ENCODE peak calls at places on chromosomes 4 and X, in nine cellular contexts. S is stomach, O is testis, I is ovary, X is adrenal gland, F is Peyer's patch, D is uterus, G is endothelial cell of umbilical vein, Y is heart left ventricle. T is an unnamed sample.

GRCh38 chr4:8601556-8601955 is 9.0 kb downstream of the CPZ start:
- DNase-seq in Y (no peak), F (no peak), D (no peak), G (no peak), I (no peak), X (no peak), S (no peak), O (no peak), T (no peak)

GRCh38 chrX:119095936-119096335 is 23.1 kb downstream of the CT47C1 start:
- DNase-seq in X (no peak), Y (no peak), F (no peak), I (no peak), D (no peak), O (no peak), S (no peak), G (no peak), T (no peak)

GRCh38 chr4:25953740-25954139 is 39.7 kb downstream of the SMIM20 start:
- DNase-seq in I (no peak), O (no peak), G (no peak), S (peak; percentile 27), Y (no peak), X (no peak), F (no peak), D (no peak), T (no peak)

GRCh38 chr4:59180161-59180560 is 2020.0 kb upstream of the ADGRL3 start:
- DNase-seq in Y (no peak), I (no peak), O (no peak), G (no peak), S (no peak), D (no peak), X (no peak), F (no peak), T (no peak)

GRCh38 chrX:386239-386767 is 404 bp downstream of the PPP2R3B start:
- DNase-seq in I (no peak), O (no peak), X (no peak), S (no peak), Y (no peak), F (no peak), G (no peak), D (no peak), T (no peak)

GRCh38 chr4:189092596-189092995 is 848.1 kb upstream of the FRG1 start:
- DNase-seq in I (no peak), D (no peak), Y (no peak), X (no peak), S (no peak), G (no peak), O (no peak), F (no peak), T (no peak)

GRCh38 chrX:1885116-1885515 is 270.3 kb downstream of the ASMT start:
- DNase-seq in D (no peak), S (no peak), O (no peak), F (no peak), Y (no peak), X (no peak), I (no peak), G (no peak), T (no peak)

GRCh38 chrX:155505296-155505695 is 46.9 kb upstream of the F8A3 start:
- DNase-seq in X (no peak), F (no peak), Y (no peak), D (no peak), I (no peak), G (no peak), S (no peak), O (no peak), T (no peak)

GRCh38 chrX:110432831-110433230 is 74.2 kb downstream of the RTL9 start:
- DNase-seq in D (no peak), G (no peak), Y (no peak), X (no peak), O (no peak), I (no peak), F (no peak), S (no peak), T (no peak)

GRCh38 chr4:175651701-175652100 is 160.4 kb downstream of the GPM6A start:
- DNase-seq in X (no peak), I (no peak), G (no peak), F (no peak), Y (no peak), S (no peak), D (no peak), O (no peak), T (no peak)

GRCh38 chr4:27278615-27279014 is 418.0 kb downstream of the STIM2 start:
- DNase-seq in S (no peak), X (peak; percentile 4), I (no peak), F (no peak), D (no peak), G (no peak), O (peak; percentile 17), Y (no peak), T (no peak)

GRCh38 chr4:128979934-128980333 is 113.4 kb downstream of the SCLT1 start:
- DNase-seq in F (no peak), X (peak; percentile 43), S (no peak), D (no peak), O (no peak), G (peak; percentile 72), I (no peak), Y (no peak), T (no peak)

DNA sequence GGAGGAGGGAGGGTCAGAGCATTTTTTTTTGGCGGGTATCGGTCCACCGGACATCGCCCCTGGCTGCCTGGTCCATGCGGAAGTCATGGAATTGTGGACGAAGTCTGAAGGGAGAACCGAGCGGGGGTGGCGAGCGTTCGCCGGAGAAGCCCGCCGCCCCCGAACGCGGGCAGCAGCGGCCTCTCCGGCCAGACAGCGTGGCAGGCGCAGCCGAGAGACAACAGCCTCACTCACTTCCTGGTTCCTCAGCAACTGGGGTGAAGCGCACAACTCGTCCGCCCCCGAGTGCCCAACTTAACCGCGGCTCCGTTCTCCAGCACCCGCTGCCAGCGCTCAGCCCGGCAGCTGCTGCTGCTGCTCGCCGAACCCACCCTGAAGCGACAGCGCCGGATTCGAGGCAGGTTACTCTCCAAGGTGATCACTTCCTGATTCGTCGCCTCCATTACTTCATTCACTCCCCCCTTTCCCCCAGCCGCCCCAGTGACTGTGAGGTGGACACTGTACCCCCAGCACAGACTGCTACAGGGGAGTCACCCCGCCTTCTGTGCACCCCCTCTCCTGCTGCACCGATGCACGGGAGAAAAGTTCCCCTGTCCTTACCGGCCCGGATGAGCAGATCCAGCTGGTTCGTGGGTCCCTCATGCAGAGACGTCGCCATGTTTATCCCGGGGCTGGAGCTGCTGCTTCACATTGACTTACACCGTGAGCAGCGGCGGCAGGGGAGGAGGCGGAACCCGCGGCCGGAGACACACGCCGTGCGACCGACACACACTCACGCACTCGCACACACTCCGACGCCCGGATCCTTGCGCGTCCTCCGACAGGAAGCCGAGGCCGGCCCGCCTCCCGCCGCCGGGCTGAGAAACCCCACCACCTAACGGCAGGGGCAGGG is 68.2 kb downstream of the NOCT start:
- DNase-seq in I (peak; percentile 83), X (peak; percentile 90), S (peak; percentile 90), D (peak; percentile 87), Y (peak; percentile 94), G (peak; percentile 91), F (peak; percentile 85), O (peak; percentile 95), T (peak; percentile 48)
- TF ChIP-seq POLR2A in I (no peak), X (peak; percentile 86), S (no peak), D (no peak), Y (peak; percentile 30), G (peak; percentile 36), F (peak; percentile 61), O (no peak), T (peak; percentile 81)

GRCh38 chr4:94453534-94453963 is 1.8 kb downstream of the PDLIM5 start:
- DNase-seq in G (peak; percentile 46), X (no peak), Y (no peak), O (no peak), F (no peak), D (no peak), I (no peak), S (no peak), T (no peak)

GRCh38 chr4:94454405-94454804 is 2.7 kb downstream of the PDLIM5 start:
- DNase-seq in D (no peak), G (peak; percentile 62), O (no peak), I (no peak), X (no peak), Y (no peak), F (no peak), S (no peak), T (no peak)

GRCh38 chr4:94451051-94451404 is 714 bp upstream of the PDLIM5 start:
- DNase-seq in G (no peak), O (no peak), S (no peak), X (no peak), F (no peak), D (no peak), I (no peak), Y (no peak), T (no peak)

GRCh38 chr4:94452476-94453300 is 946 bp downstream of the PDLIM5 start:
- DNase-seq in X (peak; percentile 90), F (peak; percentile 48), I (peak; percentile 79), Y (peak; percentile 92), D (peak; percentile 91), O (peak; percentile 86), G (peak; percentile 80), S (peak; percentile 83), T (no peak)

GRCh38 chr4:94451669-94452475 is at the start of gene PDLIM5:
- DNase-seq in S (peak; percentile 93), G (peak; percentile 93), D (peak; percentile 90), F (peak; percentile 91), I (peak; percentile 90), Y (peak; percentile 96), O (peak; percentile 94), X (peak; percentile 93), T (peak; percentile 78)
- TF ChIP-seq POLR2A in S (no peak), G (peak; percentile 96), D (peak; percentile 98), F (peak; percentile 99), I (peak; percentile 95), Y (peak; percentile 98), O (peak; percentile 89), X (peak; percentile 97), T (peak; percentile 95)

GRCh38 chrX:20441123-20441522 is 174.4 kb upstream of the RPS6KA3 start:
- DNase-seq in X (no peak), I (no peak), D (no peak), G (no peak), Y (no peak), F (no peak), O (no peak), S (no peak), T (no peak)

GRCh38 chrX:20442597-20442996 is 175.9 kb upstream of the RPS6KA3 start:
- DNase-seq in F (peak; percentile 89), S (peak; percentile 91), Y (peak; percentile 84), G (peak; percentile 54), I (peak; percentile 74), O (peak; percentile 84), D (peak; percentile 67), X (peak; percentile 80), T (no peak)

DNA sequence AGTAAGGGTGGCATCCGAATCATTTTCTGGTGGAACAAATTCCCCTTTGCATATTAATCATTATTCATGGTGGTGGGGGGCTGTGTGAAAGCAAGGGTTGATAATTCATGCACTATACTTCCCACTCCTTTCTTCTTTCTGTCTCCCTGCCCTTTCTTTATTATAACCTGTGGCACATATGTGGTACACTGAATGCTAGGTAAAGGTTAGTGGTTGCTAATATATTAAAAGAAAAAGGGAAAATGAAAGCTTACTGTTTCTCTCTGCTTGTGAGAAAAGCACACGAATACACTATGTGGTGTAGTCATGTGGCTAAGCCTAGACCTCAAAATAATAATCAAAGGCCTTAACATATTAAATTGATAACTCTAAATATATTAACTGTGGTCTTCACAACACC is 178.4 kb upstream of the RPS6KA3 start:
- DNase-seq in O (no peak), X (no peak), F (no peak), D (no peak), Y (no peak), G (no peak), I (no peak), S (no peak), T (no peak)
- TF ChIP-seq POLR2A in O (no peak), X (no peak), F (no peak), D (no peak), Y (no peak), G (no peak), I (no peak), S (no peak), T (no peak)

GRCh38 chrX:71068052-71068918 is at the start of gene SNX12:
- DNase-seq in G (peak; percentile 94), D (peak; percentile 92), O (peak; percentile 93), F (peak; percentile 85), S (peak; percentile 90), X (peak; percentile 93), I (peak; percentile 89), Y (peak; percentile 91), T (peak; percentile 64)
- TF ChIP-seq POLR2A in G (peak; percentile 74), D (peak; percentile 59), O (no peak), F (peak; percentile 60), S (no peak), X (peak; percentile 71), I (peak; percentile 54), Y (peak; percentile 77), T (peak; percentile 74)